ENCODE peak calls at places on chromosomes 4 and X, in six cellular contexts. M is mesenchymal stem cell, L is H1, R is fibroblast of lung, P is MM.1S, Y is neural progenitor cell. T is an unnamed sample.

GRCh38 chrX:45322820-45323219 is 122.1 kb upstream of the DIPK2B start:
- DNase-seq in M (peak; percentile 26), L (no peak), R (peak; percentile 52), P (no peak), Y (no peak), T (peak; percentile 22)

GRCh38 chrX:74251006-74251930 is 52.7 kb upstream of the ZCCHC13 start:
- DNase-seq in M (peak; percentile 84), L (no peak), R (peak; percentile 56), P (no peak), Y (no peak), T (peak; percentile 56)

GRCh38 chr4:38948551-38948950 is 80.9 kb downstream of the FAM114A1 start:
- DNase-seq in M (peak; percentile 90), L (no peak), R (peak; percentile 92), P (no peak), Y (no peak), T (peak; percentile 91)

GRCh38 chr4:110119880-110120279 is 78.5 kb downstream of the ELOVL6 start:
- DNase-seq in M (peak; percentile 82), L (no peak), R (peak; percentile 83), P (no peak), Y (no peak), T (peak; percentile 79)

GRCh38 chr4:87915621-87916020 is 59.9 kb upstream of the SPP1 start:
- DNase-seq in M (no peak), L (no peak), R (no peak), P (no peak), Y (no peak), T (no peak)

GRCh38 chr4:46270986-46271596 is 118.8 kb downstream of the GABRA2 start:
- DNase-seq in M (peak; percentile 49), L (no peak), R (peak; percentile 3), P (peak; percentile 53), Y (peak; percentile 19), T (peak; percentile 1)

GRCh38 chr4:3441501-3442459 is at the start of gene HGFAC:
- DNase-seq in M (no peak), L (no peak), R (no peak), P (no peak), Y (no peak), T (no peak)

GRCh38 chr4:7805533-7806079 is 134.1 kb downstream of the AFAP1 start:
- DNase-seq in M (peak; percentile 67), L (no peak), R (peak; percentile 98), P (no peak), Y (peak; percentile 61), T (peak; percentile 97)

GRCh38 chr4:99723555-99724450 is 66.2 kb upstream of the C4orf54 start:
- DNase-seq in M (peak; percentile 82), L (no peak), R (peak; percentile 85), P (no peak), Y (no peak), T (peak; percentile 80)

GRCh38 chr4:44804301-44804700 is 77.9 kb upstream of the GNPDA2 start:
- DNase-seq in M (no peak), L (no peak), R (no peak), P (no peak), Y (no peak), T (no peak)

GRCh38 chr4:145870155-145871020 is 68.2 kb downstream of the ZNF827 start:
- DNase-seq in M (no peak), L (no peak), R (no peak), P (peak; percentile 74), Y (no peak), T (no peak)

GRCh38 chrX:148417934-148418333 is 82.5 kb upstream of the AFF2 start:
- DNase-seq in M (no peak), L (no peak), R (peak; percentile 56), P (no peak), Y (no peak), T (peak; percentile 51)

GRCh38 chr4:164169591-164169990 is 584.3 kb upstream of the SMIM31 start:
- DNase-seq in M (peak; percentile 40), L (no peak), R (peak; percentile 78), P (no peak), Y (no peak), T (peak; percentile 76)

GRCh38 chrX:43386872-43387271 is 269.2 kb upstream of the MAOA start:
- DNase-seq in M (no peak), L (no peak), R (no peak), P (no peak), Y (no peak), T (no peak)

GRCh38 chr4:100095729-100096595 is 94.3 kb downstream of the DDIT4L start:
- DNase-seq in M (peak; percentile 82), L (no peak), R (peak; percentile 73), P (peak; percentile 63), Y (peak; percentile 77), T (peak; percentile 60)

GRCh38 chrX:78658851-78659744 is at the start of gene RTL3:
- DNase-seq in M (peak; percentile 68), L (no peak), R (peak; percentile 93), P (no peak), Y (no peak), T (peak; percentile 93)

GRCh38 chrX:49041683-49042529 is 1.3 kb downstream of the TFE3 start:
- DNase-seq in M (peak; percentile 68), L (no peak), R (peak; percentile 69), P (no peak), Y (no peak), T (peak; percentile 52)

GRCh38 chr4:14831447-14831846 is 170.8 kb upstream of the CPEB2 start:
- DNase-seq in M (no peak), L (no peak), R (no peak), P (no peak), Y (no peak), T (no peak)

GRCh38 chr4:14833053-14833452 is 169.2 kb upstream of the CPEB2 start:
- DNase-seq in M (no peak), L (no peak), R (no peak), P (no peak), Y (no peak), T (no peak)

GRCh38 chr4:14835288-14835687 is 167.0 kb upstream of the CPEB2 start:
- DNase-seq in M (no peak), L (no peak), R (no peak), P (no peak), Y (no peak), T (no peak)

GRCh38 chr4:14835708-14836107 is 166.6 kb upstream of the CPEB2 start:
- DNase-seq in M (no peak), L (no peak), R (no peak), P (no peak), Y (no peak), T (no peak)

DNA sequence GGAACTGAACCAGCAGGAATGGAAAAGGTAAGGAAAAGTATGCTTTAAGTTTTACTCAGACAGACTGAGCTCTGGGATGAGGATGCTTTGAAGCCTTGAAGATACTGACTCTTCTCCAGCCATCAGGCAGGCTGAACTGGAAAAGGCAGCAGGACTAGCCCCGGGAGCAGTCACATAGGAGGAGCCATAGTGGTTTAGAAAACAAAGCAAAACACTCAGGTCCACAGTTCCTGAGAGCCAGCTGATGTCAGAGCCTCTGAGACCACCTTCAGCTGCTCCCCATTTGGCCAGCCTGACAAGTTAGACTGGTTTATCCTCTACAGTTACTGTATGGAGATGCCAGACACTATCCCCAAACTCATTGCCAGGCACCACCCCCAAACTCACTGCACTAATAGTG is 167.9 kb upstream of the CPEB2 start:
- DNase-seq in M (no peak), L (no peak), R (no peak), P (no peak), Y (no peak), T (no peak)
- H2AFZ ChIP-seq in M (no peak overlapping the region), L (no peak overlapping the region), R (no peak overlapping the region), P (no peak overlapping the region), Y (no peak overlapping the region), T (no peak overlapping the region)

GRCh38 chrX:1466971-1467561 is 14.4 kb upstream of the ASMTL start:
- DNase-seq in M (no peak), L (peak; percentile 41), R (no peak), P (peak; percentile 89), Y (no peak), T (no peak)
- H3K27ac ChIP-seq in M (no peak overlapping the region), L (no peak overlapping the region), R (no peak overlapping the region), P (peak overlapping the region; percentile 98), Y (no peak overlapping the region), T (no peak overlapping the region)

DNA sequence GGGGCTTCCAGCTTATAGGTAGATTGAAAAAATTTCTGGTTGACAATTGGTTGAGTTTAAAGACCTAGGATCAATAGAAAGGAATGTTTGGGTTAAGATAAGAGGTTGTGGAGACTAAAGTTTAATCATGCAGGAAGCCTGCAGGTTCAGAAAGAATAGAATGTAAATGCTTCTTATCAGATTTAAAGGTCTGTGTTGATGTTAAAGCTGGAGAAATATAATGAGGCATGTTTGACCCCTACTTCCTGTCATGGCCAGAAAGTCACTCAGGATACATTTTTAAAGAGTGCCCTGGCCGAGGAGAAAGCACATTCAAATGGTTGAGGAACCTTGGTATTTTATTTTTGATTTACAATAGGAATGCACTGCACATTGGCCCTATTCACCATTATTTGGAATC is 3.9 kb upstream of the RRAGB start:
- DNase-seq in M (no peak), L (no peak), R (no peak), P (no peak), Y (no peak), T (no peak)
- H3K9me3 ChIP-seq in M (peaks cover 8% of the 10 kb centered on the region), L (peaks cover 16% of the 10 kb centered on the region), R (no peaks in the 10 kb centered on the region), P (no peaks in the 10 kb centered on the region), Y (peaks cover 4% of the 10 kb centered on the region), T (no peaks in the 10 kb centered on the region)

GRCh38 chr4:8817813-8818062 is 53.9 kb downstream of the HMX1 start:
- DNase-seq in M (no peak), L (no peak), R (no peak), P (no peak), Y (no peak), T (no peak)
- H2AFZ ChIP-seq in M (no peak overlapping the region), L (no peak overlapping the region), R (no peak overlapping the region), P (no peak overlapping the region), Y (no peak overlapping the region), T (no peak overlapping the region)

GRCh38 chrX:96538104-96538725 is 146.4 kb upstream of the DIAPH2 start:
- DNase-seq in M (no peak), L (no peak), R (no peak), P (no peak), Y (no peak), T (no peak)

GRCh38 chrX:96540111-96540631 is 144.5 kb upstream of the DIAPH2 start:
- DNase-seq in M (no peak), L (no peak), R (no peak), P (peak; percentile 64), Y (no peak), T (no peak)
- H3K27ac ChIP-seq in M (no peak overlapping the region), L (no peak overlapping the region), R (no peak overlapping the region), P (peak overlapping the region; percentile 24), Y (no peak overlapping the region), T (no peak overlapping the region)

DNA sequence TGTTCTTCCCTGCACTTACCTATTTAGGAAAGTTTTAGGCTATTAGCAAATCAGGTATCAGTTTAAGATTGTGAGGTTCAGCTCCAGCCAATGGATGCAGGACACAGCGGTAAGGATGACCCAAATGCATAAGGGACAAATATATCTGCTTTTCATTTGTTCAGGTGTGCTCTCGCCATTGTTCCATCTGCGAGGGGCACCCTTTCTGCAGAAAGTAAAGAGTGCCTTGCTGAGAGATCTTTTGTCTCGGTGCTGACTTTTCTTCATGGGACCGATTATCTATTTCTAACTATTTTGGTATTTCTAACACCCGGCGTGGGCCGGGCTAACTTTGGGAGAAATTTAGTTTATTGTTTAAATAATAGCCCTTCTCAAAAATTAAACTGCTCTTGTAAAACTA is 49.0 kb downstream of the CCDC149 start:
- DNase-seq in M (no peak), L (no peak), R (no peak), P (no peak), Y (no peak), T (no peak)
- H3K9me3 ChIP-seq in M (peaks cover 36% of the 10 kb centered on the region), L (peaks cover 4% of the 10 kb centered on the region), R (no peaks in the 10 kb centered on the region), P (no peaks in the 10 kb centered on the region), Y (no peaks in the 10 kb centered on the region), T (peaks cover 7% of the 10 kb centered on the region)

GRCh38 chrX:72041901-72042859 is 89.5 kb downstream of the RTL5 start:
- DNase-seq in M (peak; percentile 41), L (no peak), R (peak; percentile 72), P (no peak), Y (no peak), T (peak; percentile 65)
- H2AFZ ChIP-seq in M (no peak overlapping the region), L (no peak overlapping the region), R (no peak overlapping the region), P (no peak overlapping the region), Y (no peak overlapping the region), T (peak overlapping the region; percentile 60)